ENCODE peak calls at places on chromosomes 12 and 14, in nine cellular contexts. One of them, this sample, is unnamed. For H3K4me1, the result is how much of the 10 kb centered on the place peaks cover.

GRCh38 chr12:3511760-3512159 is 20.8 kb downstream of the PRMT8 start:
- DNase-seq in IMR-90: no peak
- DNase-seq in HepG2: no peak
- DNase-seq in CD8-positive, alpha-beta memory T cell: no peak
- DNase-seq in A549: no peak
- DNase-seq in uterus: no peak
- DNase-seq in keratinocyte: no peak
- DNase-seq in upper lobe of left lung: no peak
- DNase-seq in ovary: no peak
- DNase-seq in this sample: no peak

GRCh38 chr14:22903742-22904087 is 15.2 kb downstream of the RBM23 start:
- DNase-seq in IMR-90: no peak
- DNase-seq in HepG2: no peak
- DNase-seq in CD8-positive, alpha-beta memory T cell: no peak
- DNase-seq in A549: no peak
- DNase-seq in uterus: no peak
- DNase-seq in keratinocyte: no peak
- DNase-seq in upper lobe of left lung: no peak
- DNase-seq in ovary: no peak
- DNase-seq in this sample: no peak

GRCh38 chr14:104604461-104605449 is at the start of gene TMEM179:
- DNase-seq in IMR-90: peak
- DNase-seq in HepG2: peak
- DNase-seq in CD8-positive, alpha-beta memory T cell: no peak
- DNase-seq in A549: no peak
- DNase-seq in uterus: no peak
- DNase-seq in keratinocyte: no peak
- DNase-seq in upper lobe of left lung: no peak
- DNase-seq in ovary: no peak
- DNase-seq in this sample: no peak

GRCh38 chr14:89619616-89620273 is 202.7 kb upstream of the FOXN3 start:
- DNase-seq in IMR-90: no peak
- DNase-seq in HepG2: no peak
- DNase-seq in CD8-positive, alpha-beta memory T cell: no peak
- DNase-seq in A549: no peak
- DNase-seq in uterus: no peak
- DNase-seq in keratinocyte: no peak
- DNase-seq in upper lobe of left lung: no peak
- DNase-seq in ovary: no peak
- DNase-seq in this sample: no peak

GRCh38 chr12:61891632-61892031 is 368.6 kb upstream of the USP15 start:
- DNase-seq in IMR-90: no peak
- DNase-seq in HepG2: no peak
- DNase-seq in CD8-positive, alpha-beta memory T cell: no peak
- DNase-seq in A549: no peak
- DNase-seq in uterus: no peak
- DNase-seq in keratinocyte: no peak
- DNase-seq in upper lobe of left lung: no peak
- DNase-seq in ovary: no peak
- DNase-seq in this sample: no peak

GRCh38 chr12:43882578-43883178 is 46.8 kb downstream of the TMEM117 start:
- DNase-seq in IMR-90: peak
- DNase-seq in HepG2: peak
- DNase-seq in CD8-positive, alpha-beta memory T cell: no peak
- DNase-seq in A549: peak
- DNase-seq in uterus: no peak
- DNase-seq in keratinocyte: no peak
- DNase-seq in upper lobe of left lung: peak
- DNase-seq in ovary: no peak
- DNase-seq in this sample: no peak

GRCh38 chr14:100281286-100282082 is 24.8 kb downstream of the SLC25A29 start:
- DNase-seq in IMR-90: no peak
- DNase-seq in HepG2: no peak
- DNase-seq in CD8-positive, alpha-beta memory T cell: no peak
- DNase-seq in A549: no peak
- DNase-seq in uterus: no peak
- DNase-seq in keratinocyte: no peak
- DNase-seq in upper lobe of left lung: peak
- DNase-seq in ovary: no peak
- DNase-seq in this sample: no peak

GRCh38 chr12:101608301-101609133 is 13.7 kb downstream of the MYBPC1 start:
- DNase-seq in IMR-90: no peak
- DNase-seq in HepG2: peak
- DNase-seq in CD8-positive, alpha-beta memory T cell: no peak
- DNase-seq in A549: no peak
- DNase-seq in uterus: no peak
- DNase-seq in keratinocyte: no peak
- DNase-seq in upper lobe of left lung: peak
- DNase-seq in ovary: no peak
- DNase-seq in this sample: no peak

GRCh38 chr12:108306014-108306501 is 33.1 kb downstream of the CMKLR1 start:
- DNase-seq in IMR-90: peak
- DNase-seq in HepG2: no peak
- DNase-seq in CD8-positive, alpha-beta memory T cell: no peak
- DNase-seq in A549: no peak
- DNase-seq in uterus: peak
- DNase-seq in keratinocyte: no peak
- DNase-seq in upper lobe of left lung: no peak
- DNase-seq in ovary: no peak
- DNase-seq in this sample: no peak

GRCh38 chr12:106126441-106127288 is 12.1 kb downstream of the NUAK1 start:
- DNase-seq in IMR-90: peak
- DNase-seq in HepG2: peak
- DNase-seq in CD8-positive, alpha-beta memory T cell: no peak
- DNase-seq in A549: peak
- DNase-seq in uterus: peak
- DNase-seq in keratinocyte: no peak
- DNase-seq in upper lobe of left lung: no peak
- DNase-seq in ovary: no peak
- DNase-seq in this sample: no peak

GRCh38 chr12:115456946-115457689 is 773.1 kb upstream of the TBX3 start:
- DNase-seq in IMR-90: no peak
- DNase-seq in HepG2: peak
- DNase-seq in CD8-positive, alpha-beta memory T cell: no peak
- DNase-seq in A549: peak
- DNase-seq in uterus: no peak
- DNase-seq in keratinocyte: no peak
- DNase-seq in upper lobe of left lung: no peak
- DNase-seq in ovary: no peak
- DNase-seq in this sample: no peak

DNA sequence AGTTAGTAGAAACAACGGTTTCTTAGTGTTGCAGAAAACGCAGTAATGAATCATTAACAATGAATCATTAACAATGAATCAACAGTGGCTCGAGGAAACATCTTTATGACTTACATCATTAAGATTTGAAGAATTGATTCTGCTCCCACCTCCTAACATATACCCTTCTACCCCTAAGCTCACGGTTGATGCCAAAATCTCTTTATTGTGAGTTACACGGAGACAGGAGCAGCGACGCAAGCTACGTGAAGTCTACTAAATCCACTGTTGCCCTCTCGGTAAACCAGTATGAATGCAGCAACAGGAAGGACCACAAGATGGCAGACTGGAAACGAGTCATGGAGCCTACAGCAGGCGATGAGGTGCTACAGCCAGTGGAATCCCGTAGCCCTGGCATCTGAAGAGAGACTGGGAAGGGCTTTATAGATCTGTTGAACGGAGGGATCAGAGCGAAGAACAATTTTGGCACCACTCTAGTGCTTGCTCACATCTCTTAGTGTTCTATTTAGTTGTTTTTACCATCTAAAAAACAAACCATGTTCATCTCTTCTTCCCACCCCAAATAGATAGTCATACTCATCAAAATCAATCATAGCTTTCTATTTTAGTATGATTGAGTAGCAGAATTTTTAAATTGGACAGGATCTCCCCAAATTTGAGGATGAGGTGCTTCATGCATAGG is 332.7 kb downstream of the DUSP6 start:
- DNase-seq in IMR-90: peak
- DNase-seq in HepG2: peak
- DNase-seq in CD8-positive, alpha-beta memory T cell: peak
- DNase-seq in A549: peak
- DNase-seq in uterus: peak
- DNase-seq in keratinocyte: no peak
- DNase-seq in upper lobe of left lung: peak
- DNase-seq in ovary: peak
- DNase-seq in this sample: peak
- H3K4me3 ChIP-seq in IMR-90: peak
- H3K4me3 ChIP-seq in HepG2: peak
- H3K4me3 ChIP-seq in CD8-positive, alpha-beta memory T cell: no peak
- H3K4me3 ChIP-seq in A549: peak
- H3K4me3 ChIP-seq in uterus: no peak
- H3K4me3 ChIP-seq in keratinocyte: peak
- H3K4me3 ChIP-seq in upper lobe of left lung: peak
- H3K4me3 ChIP-seq in ovary: peak
- H3K4me3 ChIP-seq in this sample: peak

GRCh38 chr14:56129092-56129491 is 10.9 kb downstream of the PELI2 start:
- DNase-seq in IMR-90: no peak
- DNase-seq in HepG2: no peak
- DNase-seq in CD8-positive, alpha-beta memory T cell: no peak
- DNase-seq in A549: no peak
- DNase-seq in uterus: no peak
- DNase-seq in keratinocyte: no peak
- DNase-seq in upper lobe of left lung: no peak
- DNase-seq in ovary: no peak
- DNase-seq in this sample: no peak

GRCh38 chr14:56124296-56124695 is 6.1 kb downstream of the PELI2 start:
- DNase-seq in IMR-90: peak
- DNase-seq in HepG2: no peak
- DNase-seq in CD8-positive, alpha-beta memory T cell: no peak
- DNase-seq in A549: no peak
- DNase-seq in uterus: no peak
- DNase-seq in keratinocyte: no peak
- DNase-seq in upper lobe of left lung: no peak
- DNase-seq in ovary: no peak
- DNase-seq in this sample: no peak

GRCh38 chr14:56126514-56126913 is 8.3 kb downstream of the PELI2 start:
- DNase-seq in IMR-90: no peak
- DNase-seq in HepG2: no peak
- DNase-seq in CD8-positive, alpha-beta memory T cell: no peak
- DNase-seq in A549: no peak
- DNase-seq in uterus: no peak
- DNase-seq in keratinocyte: no peak
- DNase-seq in upper lobe of left lung: no peak
- DNase-seq in ovary: no peak
- DNase-seq in this sample: no peak

GRCh38 chr14:56127156-56127555 is 8.9 kb downstream of the PELI2 start:
- DNase-seq in IMR-90: no peak
- DNase-seq in HepG2: no peak
- DNase-seq in CD8-positive, alpha-beta memory T cell: no peak
- DNase-seq in A549: no peak
- DNase-seq in uterus: no peak
- DNase-seq in keratinocyte: no peak
- DNase-seq in upper lobe of left lung: no peak
- DNase-seq in ovary: no peak
- DNase-seq in this sample: no peak

DNA sequence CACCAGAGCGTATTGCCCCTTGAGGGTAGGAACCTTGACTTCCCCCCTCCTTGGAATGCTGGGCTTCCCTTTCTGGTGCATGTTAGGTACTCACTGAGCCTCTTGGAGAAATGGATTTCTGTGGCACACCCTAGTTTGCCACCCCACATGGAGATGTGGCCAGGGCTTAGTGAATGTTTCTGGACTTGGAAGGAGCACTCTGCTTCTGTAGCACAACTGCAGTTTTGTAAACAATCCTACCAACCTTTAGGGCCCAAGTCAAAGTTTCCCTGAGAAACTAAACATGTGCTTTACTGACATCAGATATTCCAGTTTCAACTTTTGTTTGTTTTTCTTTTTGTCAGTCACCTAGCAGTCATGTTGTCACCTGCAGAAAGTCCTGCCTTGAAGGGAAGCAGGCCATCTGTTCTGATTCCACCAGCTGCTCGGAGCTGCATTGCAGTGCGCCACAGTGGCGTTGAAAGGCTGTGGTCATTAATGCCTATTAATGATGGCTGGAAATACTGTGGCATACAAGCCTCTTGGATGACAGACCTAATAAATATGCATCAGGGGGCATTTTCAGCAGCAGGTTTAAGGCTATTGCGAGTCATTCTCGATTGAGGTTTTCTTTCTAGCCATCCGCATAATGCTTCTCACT is 7.7 kb downstream of the PELI2 start:
- DNase-seq in IMR-90: no peak
- DNase-seq in HepG2: no peak
- DNase-seq in CD8-positive, alpha-beta memory T cell: no peak
- DNase-seq in A549: no peak
- DNase-seq in uterus: no peak
- DNase-seq in keratinocyte: no peak
- DNase-seq in upper lobe of left lung: no peak
- DNase-seq in ovary: no peak
- DNase-seq in this sample: no peak
- H3K4me1 ChIP-seq in IMR-90: under half
- H3K4me1 ChIP-seq in HepG2: under half
- H3K4me1 ChIP-seq in CD8-positive, alpha-beta memory T cell: under half
- H3K4me1 ChIP-seq in A549: under half
- H3K4me1 ChIP-seq in uterus: under half
- H3K4me1 ChIP-seq in keratinocyte: under half
- H3K4me1 ChIP-seq in upper lobe of left lung: under half
- H3K4me1 ChIP-seq in ovary: under half
- H3K4me1 ChIP-seq in this sample: under half

DNA sequence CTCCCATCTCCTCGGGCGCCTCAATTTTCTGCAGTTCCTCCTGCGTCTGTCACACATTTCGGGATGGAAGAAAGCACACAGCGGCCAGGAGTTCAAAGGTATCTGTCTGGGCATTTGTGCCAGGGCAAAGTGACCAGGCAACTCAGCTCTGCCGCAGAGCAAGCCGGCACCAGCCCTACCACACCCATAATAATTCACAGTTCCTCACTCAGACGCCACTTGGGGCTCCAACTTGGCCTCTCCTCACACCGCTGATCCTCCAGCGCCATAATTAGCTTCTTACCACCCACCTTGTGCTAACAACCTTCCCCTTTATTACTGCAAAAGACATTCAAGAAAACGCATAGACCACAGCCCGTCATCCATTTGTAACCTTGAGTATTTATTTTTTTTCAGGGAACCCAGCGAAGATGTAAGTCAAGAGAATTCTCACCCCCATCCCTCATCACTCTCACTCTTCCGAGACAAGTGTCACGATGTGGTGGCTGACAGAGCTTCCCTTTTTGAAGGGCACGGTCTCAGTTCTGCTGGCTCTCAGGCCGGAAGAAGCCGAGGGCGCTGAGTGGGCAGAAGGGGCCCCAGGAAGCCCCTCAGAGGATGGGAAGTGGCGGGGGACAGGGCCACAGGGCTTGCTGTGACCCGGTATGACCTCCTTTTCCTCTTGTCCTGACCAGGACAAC is 25.2 kb upstream of the NCOR2 start:
- DNase-seq in IMR-90: no peak
- DNase-seq in HepG2: no peak
- DNase-seq in CD8-positive, alpha-beta memory T cell: no peak
- DNase-seq in A549: no peak
- DNase-seq in uterus: no peak
- DNase-seq in keratinocyte: no peak
- DNase-seq in upper lobe of left lung: no peak
- DNase-seq in ovary: no peak
- DNase-seq in this sample: no peak
- H3K27ac ChIP-seq in IMR-90: no peak
- H3K27ac ChIP-seq in HepG2: no peak
- H3K27ac ChIP-seq in CD8-positive, alpha-beta memory T cell: no peak
- H3K27ac ChIP-seq in A549: no peak
- H3K27ac ChIP-seq in uterus: no peak
- H3K27ac ChIP-seq in keratinocyte: peak
- H3K27ac ChIP-seq in upper lobe of left lung: no peak
- H3K27ac ChIP-seq in ovary: no peak
- H3K27ac ChIP-seq in this sample: peak

GRCh38 chr12:10128687-10129086 is 1.3 kb downstream of the CLEC7A start:
- DNase-seq in IMR-90: no peak
- DNase-seq in HepG2: no peak
- DNase-seq in CD8-positive, alpha-beta memory T cell: no peak
- DNase-seq in A549: no peak
- DNase-seq in uterus: no peak
- DNase-seq in keratinocyte: no peak
- DNase-seq in upper lobe of left lung: peak
- DNase-seq in ovary: no peak
- DNase-seq in this sample: no peak
- H3K4me3 ChIP-seq in IMR-90: no peak
- H3K4me3 ChIP-seq in HepG2: no peak
- H3K4me3 ChIP-seq in CD8-positive, alpha-beta memory T cell: no peak
- H3K4me3 ChIP-seq in A549: no peak
- H3K4me3 ChIP-seq in uterus: no peak
- H3K4me3 ChIP-seq in keratinocyte: no peak
- H3K4me3 ChIP-seq in upper lobe of left lung: peak
- H3K4me3 ChIP-seq in ovary: no peak
- H3K4me3 ChIP-seq in this sample: no peak

This sample was measured in left ventricle myocardium inferior.